ENCODE peak calls at places on chromosomes 12 and 14, in nine cellular contexts. One of them, this sample, is unnamed.
A peak's percentile ranks its signal among the peaks of the same experiment; 100 is the strongest.

GRCh38 chr12:2211119-2211518 is 158.3 kb downstream of the CACNA1C start:
- DNase-seq in ovary: no peak
- DNase-seq in heart left ventricle: no peak
- DNase-seq in HCT116: no peak
- DNase-seq in transverse colon: no peak
- DNase-seq in tibial nerve: no peak
- DNase-seq in body of pancreas: no peak
- DNase-seq in breast epithelium: no peak
- DNase-seq in stomach: no peak
- DNase-seq in this sample: no peak

GRCh38 chr12:82314406-82314892 is 43.7 kb downstream of the CCDC59 start:
- DNase-seq in ovary: no peak
- DNase-seq in heart left ventricle: no peak
- DNase-seq in HCT116: no peak
- DNase-seq in transverse colon: peak; percentile 53
- DNase-seq in tibial nerve: no peak
- DNase-seq in body of pancreas: peak; percentile 65
- DNase-seq in breast epithelium: no peak
- DNase-seq in stomach: peak; percentile 68
- DNase-seq in this sample: no peak

GRCh38 chr12:47071241-47071852 is 8.1 kb upstream of the PCED1B start:
- DNase-seq in ovary: no peak
- DNase-seq in heart left ventricle: no peak
- DNase-seq in HCT116: no peak
- DNase-seq in transverse colon: no peak
- DNase-seq in tibial nerve: no peak
- DNase-seq in body of pancreas: no peak
- DNase-seq in breast epithelium: no peak
- DNase-seq in stomach: no peak
- DNase-seq in this sample: no peak

GRCh38 chr12:42255221-42255874 is 17.3 kb upstream of the YAF2 start:
- DNase-seq in ovary: no peak
- DNase-seq in heart left ventricle: no peak
- DNase-seq in HCT116: no peak
- DNase-seq in transverse colon: no peak
- DNase-seq in tibial nerve: no peak
- DNase-seq in body of pancreas: no peak
- DNase-seq in breast epithelium: no peak
- DNase-seq in stomach: no peak
- DNase-seq in this sample: no peak

GRCh38 chr12:109165599-109165998 is 49.2 kb downstream of the ACACB start:
- DNase-seq in ovary: no peak
- DNase-seq in heart left ventricle: no peak
- DNase-seq in HCT116: no peak
- DNase-seq in transverse colon: no peak
- DNase-seq in tibial nerve: no peak
- DNase-seq in body of pancreas: no peak
- DNase-seq in breast epithelium: no peak
- DNase-seq in stomach: no peak
- DNase-seq in this sample: peak; percentile 56

GRCh38 chr14:34175574-34175973 is 224.7 kb upstream of the EGLN3 start:
- DNase-seq in ovary: no peak
- DNase-seq in heart left ventricle: no peak
- DNase-seq in HCT116: no peak
- DNase-seq in transverse colon: no peak
- DNase-seq in tibial nerve: no peak
- DNase-seq in body of pancreas: no peak
- DNase-seq in breast epithelium: no peak
- DNase-seq in stomach: no peak
- DNase-seq in this sample: no peak

GRCh38 chr14:29734732-29735131 is 192.9 kb downstream of the PRKD1 start:
- DNase-seq in ovary: no peak
- DNase-seq in heart left ventricle: no peak
- DNase-seq in HCT116: no peak
- DNase-seq in transverse colon: no peak
- DNase-seq in tibial nerve: no peak
- DNase-seq in body of pancreas: no peak
- DNase-seq in breast epithelium: no peak
- DNase-seq in stomach: no peak
- DNase-seq in this sample: no peak

GRCh38 chr12:128098725-128099124 is 168.2 kb upstream of the TMEM132C start:
- DNase-seq in ovary: no peak
- DNase-seq in heart left ventricle: no peak
- DNase-seq in HCT116: no peak
- DNase-seq in transverse colon: no peak
- DNase-seq in tibial nerve: no peak
- DNase-seq in body of pancreas: peak; percentile 33
- DNase-seq in breast epithelium: no peak
- DNase-seq in stomach: no peak
- DNase-seq in this sample: no peak

GRCh38 chr12:79012616-79013015 is 148.0 kb downstream of the SYT1 start:
- DNase-seq in ovary: no peak
- DNase-seq in heart left ventricle: no peak
- DNase-seq in HCT116: no peak
- DNase-seq in transverse colon: no peak
- DNase-seq in tibial nerve: no peak
- DNase-seq in body of pancreas: no peak
- DNase-seq in breast epithelium: no peak
- DNase-seq in stomach: no peak
- DNase-seq in this sample: no peak

GRCh38 chr14:51999084-51999483 is 9.7 kb downstream of the RTRAF start:
- DNase-seq in ovary: no peak
- DNase-seq in heart left ventricle: no peak
- DNase-seq in HCT116: no peak
- DNase-seq in transverse colon: no peak
- DNase-seq in tibial nerve: no peak
- DNase-seq in body of pancreas: no peak
- DNase-seq in breast epithelium: no peak
- DNase-seq in stomach: no peak
- DNase-seq in this sample: no peak

GRCh38 chr14:71362920-71363584 is 455.8 kb downstream of the PCNX1 start:
- DNase-seq in ovary: no peak
- DNase-seq in heart left ventricle: no peak
- DNase-seq in HCT116: no peak
- DNase-seq in transverse colon: no peak
- DNase-seq in tibial nerve: no peak
- DNase-seq in body of pancreas: no peak
- DNase-seq in breast epithelium: no peak
- DNase-seq in stomach: no peak
- DNase-seq in this sample: no peak

GRCh38 chr12:1777798-1778197 is 42.6 kb upstream of the LRTM2 start:
- DNase-seq in ovary: no peak
- DNase-seq in heart left ventricle: no peak
- DNase-seq in HCT116: no peak
- DNase-seq in transverse colon: no peak
- DNase-seq in tibial nerve: no peak
- DNase-seq in body of pancreas: no peak
- DNase-seq in breast epithelium: no peak
- DNase-seq in stomach: no peak
- DNase-seq in this sample: no peak

GRCh38 chr12:71046215-71046614 is 111.6 kb downstream of the TSPAN8 start:
- DNase-seq in ovary: no peak
- DNase-seq in heart left ventricle: no peak
- DNase-seq in HCT116: no peak
- DNase-seq in transverse colon: no peak
- DNase-seq in tibial nerve: no peak
- DNase-seq in body of pancreas: no peak
- DNase-seq in breast epithelium: no peak
- DNase-seq in stomach: no peak
- DNase-seq in this sample: no peak

GRCh38 chr12:70217416-70217815 is 25.8 kb upstream of the CNOT2 start:
- DNase-seq in ovary: no peak
- DNase-seq in heart left ventricle: no peak
- DNase-seq in HCT116: no peak
- DNase-seq in transverse colon: no peak
- DNase-seq in tibial nerve: no peak
- DNase-seq in body of pancreas: no peak
- DNase-seq in breast epithelium: no peak
- DNase-seq in stomach: no peak
- DNase-seq in this sample: no peak

GRCh38 chr12:103868215-103868614 is 27.2 kb upstream of the NT5DC3 start:
- DNase-seq in ovary: no peak
- DNase-seq in heart left ventricle: no peak
- DNase-seq in HCT116: no peak
- DNase-seq in transverse colon: no peak
- DNase-seq in tibial nerve: no peak
- DNase-seq in body of pancreas: no peak
- DNase-seq in breast epithelium: no peak
- DNase-seq in stomach: no peak
- DNase-seq in this sample: no peak

GRCh38 chr12:92551853-92552397 is 150.9 kb upstream of the PLEKHG7 start:
- DNase-seq in ovary: no peak
- DNase-seq in heart left ventricle: no peak
- DNase-seq in HCT116: no peak
- DNase-seq in transverse colon: no peak
- DNase-seq in tibial nerve: no peak
- DNase-seq in body of pancreas: no peak
- DNase-seq in breast epithelium: no peak
- DNase-seq in stomach: no peak
- DNase-seq in this sample: no peak

GRCh38 chr14:56659964-56660551 is 80.5 kb downstream of the TMEM260 start:
- DNase-seq in ovary: no peak
- DNase-seq in heart left ventricle: no peak
- DNase-seq in HCT116: peak; percentile 32
- DNase-seq in transverse colon: no peak
- DNase-seq in tibial nerve: no peak
- DNase-seq in body of pancreas: no peak
- DNase-seq in breast epithelium: no peak
- DNase-seq in stomach: no peak
- DNase-seq in this sample: no peak

DNA sequence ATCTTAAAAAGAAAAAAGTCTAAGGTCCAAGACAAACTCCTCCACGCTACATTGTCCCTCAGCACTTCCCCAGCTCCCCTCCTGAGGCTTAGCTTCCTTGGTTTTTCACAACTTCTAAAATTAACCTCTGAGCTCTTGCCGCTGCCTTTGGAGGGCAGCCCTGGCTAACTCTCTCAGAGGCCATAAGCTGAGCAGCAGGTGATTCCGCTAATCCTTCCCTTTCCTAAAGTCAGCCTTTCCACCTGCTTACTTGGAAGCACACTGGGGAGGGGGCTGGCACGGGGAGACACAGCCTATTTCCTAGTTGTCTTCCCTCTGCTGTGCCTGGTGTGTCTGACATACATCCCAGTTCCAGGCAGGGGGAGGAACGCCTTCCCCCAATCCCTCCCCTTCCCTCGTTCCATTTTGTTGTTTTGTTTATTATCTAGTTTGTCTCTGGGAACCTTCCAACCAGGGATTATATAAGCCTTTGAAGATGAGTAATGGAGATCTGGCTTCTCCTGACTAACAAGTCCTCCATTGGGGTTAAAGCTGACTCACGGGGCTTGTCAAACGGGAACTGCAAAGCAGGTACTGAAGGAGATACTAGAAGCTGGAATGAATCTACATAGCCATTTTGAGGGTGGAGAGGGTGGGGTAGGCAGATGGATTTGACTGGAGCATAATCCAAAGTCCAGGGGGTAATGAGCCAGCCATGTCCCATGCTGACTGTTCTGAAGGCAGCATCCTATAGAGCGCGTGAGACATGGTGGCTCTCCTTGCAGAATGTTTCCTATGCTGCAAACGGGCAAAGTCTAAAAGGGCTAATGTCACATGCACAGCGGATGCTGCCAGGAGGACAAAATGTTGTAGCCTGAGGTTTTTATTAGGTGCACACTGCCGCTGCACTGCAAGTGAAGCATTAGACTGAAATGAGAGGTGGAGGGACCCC is 230.8 kb downstream of the FOXN3 start:
- DNase-seq in ovary: no peak
- DNase-seq in heart left ventricle: no peak
- DNase-seq in HCT116: peak; percentile 73
- DNase-seq in transverse colon: no peak
- DNase-seq in tibial nerve: no peak
- DNase-seq in body of pancreas: no peak
- DNase-seq in breast epithelium: no peak
- DNase-seq in stomach: no peak
- DNase-seq in this sample: peak; percentile 59
- TF ChIP-seq CTCF in ovary: no peak
- TF ChIP-seq CTCF in heart left ventricle: no peak
- TF ChIP-seq CTCF in HCT116: no peak
- TF ChIP-seq CTCF in transverse colon: no peak
- TF ChIP-seq CTCF in tibial nerve: no peak
- TF ChIP-seq CTCF in body of pancreas: no peak
- TF ChIP-seq CTCF in breast epithelium: no peak
- TF ChIP-seq CTCF in stomach: no peak
- TF ChIP-seq CTCF in this sample: no peak

GRCh38 chr12:101616027-101616494 is 21.3 kb downstream of the MYBPC1 start:
- DNase-seq in ovary: no peak
- DNase-seq in heart left ventricle: no peak
- DNase-seq in HCT116: no peak
- DNase-seq in transverse colon: no peak
- DNase-seq in tibial nerve: no peak
- DNase-seq in body of pancreas: peak; percentile 19
- DNase-seq in breast epithelium: no peak
- DNase-seq in stomach: no peak
- DNase-seq in this sample: no peak
- H3K27ac ChIP-seq in ovary: no peak overlapping the region
- H3K27ac ChIP-seq in heart left ventricle: peak overlapping the region; percentile 46
- H3K27ac ChIP-seq in HCT116: no peak overlapping the region
- H3K27ac ChIP-seq in transverse colon: peak overlapping the region; percentile 82
- H3K27ac ChIP-seq in tibial nerve: peak overlapping the region; percentile 78
- H3K27ac ChIP-seq in body of pancreas: peak overlapping the region; percentile 3
- H3K27ac ChIP-seq in breast epithelium: peak overlapping the region; percentile 66
- H3K27ac ChIP-seq in stomach: peak overlapping the region; percentile 91
- H3K27ac ChIP-seq in this sample: no peak overlapping the region

GRCh38 chr14:76152333-76152681 is 585 bp downstream of the GPATCH2L start:
- DNase-seq in ovary: peak; percentile 37
- DNase-seq in heart left ventricle: peak; percentile 75
- DNase-seq in HCT116: peak; percentile 37
- DNase-seq in transverse colon: peak; percentile 63
- DNase-seq in tibial nerve: peak; percentile 19
- DNase-seq in body of pancreas: peak; percentile 74
- DNase-seq in breast epithelium: peak; percentile 47
- DNase-seq in stomach: peak; percentile 58
- DNase-seq in this sample: peak; percentile 85
- TF ChIP-seq POLR2A in ovary: no peak
- TF ChIP-seq POLR2A in heart left ventricle: no peak
- TF ChIP-seq POLR2A in HCT116: no peak
- TF ChIP-seq POLR2A in transverse colon: no peak
- TF ChIP-seq POLR2A in tibial nerve: no peak
- TF ChIP-seq POLR2A in body of pancreas: no peak
- TF ChIP-seq POLR2A in breast epithelium: no peak
- TF ChIP-seq POLR2A in stomach: no peak
- TF ChIP-seq POLR2A in this sample: peak; percentile 23

DNA sequence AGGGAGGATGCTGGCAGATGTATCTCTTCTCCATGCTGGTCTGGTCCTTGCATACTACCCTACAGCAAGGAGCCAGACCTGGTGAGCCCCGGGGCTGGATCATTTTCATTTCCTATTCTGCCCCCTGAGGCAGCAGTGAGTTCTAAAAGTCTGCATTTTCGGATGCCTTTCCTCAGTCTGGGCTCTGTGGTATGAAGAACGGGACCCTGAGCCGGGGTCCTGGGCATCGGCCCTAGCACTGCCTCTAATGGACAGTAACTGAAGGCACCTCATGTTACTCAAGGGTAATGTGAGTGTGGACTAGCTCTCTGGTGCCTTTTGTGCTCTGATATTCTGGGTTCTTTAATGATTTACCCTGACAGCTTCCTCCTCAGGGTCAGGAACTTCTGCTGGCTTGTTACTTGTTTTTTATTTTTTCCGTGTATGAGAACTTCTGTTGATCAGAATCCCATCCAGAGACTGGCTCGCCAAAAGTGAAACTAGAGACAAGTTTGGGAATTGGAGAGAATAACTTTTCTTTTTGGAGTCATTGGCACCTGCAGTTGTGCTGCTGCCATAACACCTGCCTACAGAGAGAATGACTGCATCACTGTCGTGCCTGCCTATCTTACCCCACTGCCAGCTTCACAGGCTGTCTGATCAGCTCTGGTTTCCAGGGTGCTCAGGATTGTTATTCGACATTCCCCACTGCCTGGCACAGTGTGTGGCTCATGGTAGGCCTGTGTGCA is 62.3 kb downstream of the SUSD6 start:
- DNase-seq in ovary: no peak
- DNase-seq in heart left ventricle: no peak
- DNase-seq in HCT116: no peak
- DNase-seq in transverse colon: no peak
- DNase-seq in tibial nerve: no peak
- DNase-seq in body of pancreas: peak; percentile 44
- DNase-seq in breast epithelium: no peak
- DNase-seq in stomach: no peak
- DNase-seq in this sample: no peak
- TF ChIP-seq CTCF in ovary: no peak
- TF ChIP-seq CTCF in heart left ventricle: no peak
- TF ChIP-seq CTCF in HCT116: no peak
- TF ChIP-seq CTCF in transverse colon: peak; percentile 29
- TF ChIP-seq CTCF in tibial nerve: no peak
- TF ChIP-seq CTCF in body of pancreas: no peak
- TF ChIP-seq CTCF in breast epithelium: no peak
- TF ChIP-seq CTCF in stomach: no peak
- TF ChIP-seq CTCF in this sample: peak; percentile 3

This sample was measured in adrenal gland.